ENCODE peak calls at places on chromosome 15, in eight cellular contexts. K, T, Z, A, O, J, M and G are unnamed samples.

GRCh38 chr15:65099336-65099735 is 15.7 kb downstream of the UBAP1L start:
- DNase-seq in K (no peak), T (no peak), Z (no peak), A (no peak), O (no peak), J (no peak), M (peak), G (no peak)

GRCh38 chr15:31433574-31433973 is 106.9 kb downstream of the KLF13 start:
- DNase-seq in K (no peak), T (no peak), Z (no peak), A (no peak), O (no peak), J (no peak), M (no peak), G (no peak)

GRCh38 chr15:61084944-61085367 is 144.1 kb downstream of the RORA start:
- DNase-seq in K (no peak), T (no peak), Z (no peak), A (peak), O (peak), J (peak), M (no peak), G (no peak)

GRCh38 chr15:82108489-82109078 is 62.8 kb upstream of the MEX3B start:
- DNase-seq in K (no peak), T (peak), Z (no peak), A (peak), O (peak), J (peak), M (no peak), G (no peak)

GRCh38 chr15:27899583-27900295 is 199.4 kb downstream of the OCA2 start:
- DNase-seq in K (no peak), T (no peak), Z (no peak), A (no peak), O (no peak), J (no peak), M (no peak), G (no peak)

GRCh38 chr15:37059051-37059450 is 41.3 kb downstream of the MEIS2 start:
- DNase-seq in K (no peak), T (no peak), Z (no peak), A (no peak), O (no peak), J (no peak), M (no peak), G (no peak)

GRCh38 chr15:51181905-51182304 is 87.2 kb upstream of the TNFAIP8L3 start:
- DNase-seq in K (no peak), T (no peak), Z (no peak), A (no peak), O (no peak), J (no peak), M (no peak), G (no peak)

GRCh38 chr15:89379818-89380217 is 45.2 kb upstream of the POLG start:
- DNase-seq in K (no peak), T (no peak), Z (no peak), A (no peak), O (no peak), J (no peak), M (peak), G (no peak)

GRCh38 chr15:39381517-39381916 is 199.4 kb upstream of the THBS1 start:
- DNase-seq in K (no peak), T (no peak), Z (no peak), A (no peak), O (no peak), J (no peak), M (no peak), G (peak)

GRCh38 chr15:65056868-65057548 is 10.8 kb downstream of the RASL12 start:
- DNase-seq in K (peak), T (no peak), Z (no peak), A (no peak), O (no peak), J (peak), M (no peak), G (no peak)

GRCh38 chr15:77097317-77097721 is 26.4 kb upstream of the TSPAN3 start:
- DNase-seq in K (no peak), T (no peak), Z (no peak), A (peak), O (no peak), J (no peak), M (no peak), G (no peak)

GRCh38 chr15:23854535-23855252 is 167.6 kb upstream of the NDN start:
- DNase-seq in K (no peak), T (no peak), Z (no peak), A (no peak), O (no peak), J (no peak), M (no peak), G (no peak)

GRCh38 chr15:99976000-99976399 is 242.8 kb upstream of the LYSMD4 start:
- DNase-seq in K (no peak), T (no peak), Z (no peak), A (no peak), O (no peak), J (no peak), M (no peak), G (no peak)

GRCh38 chr15:64459382-64459781 is 996 bp upstream of the ZNF609 start:
- DNase-seq in K (no peak), T (no peak), Z (no peak), A (no peak), O (no peak), J (no peak), M (no peak), G (no peak)

GRCh38 chr15:61256231-61256630 is 27.1 kb upstream of the RORA start:
- DNase-seq in K (no peak), T (no peak), Z (no peak), A (no peak), O (no peak), J (no peak), M (no peak), G (no peak)

GRCh38 chr15:100114526-100114925 is 227.2 kb downstream of the ADAMTS17 start:
- DNase-seq in K (no peak), T (peak), Z (no peak), A (no peak), O (no peak), J (no peak), M (no peak), G (no peak)

GRCh38 chr15:71538922-71539321 is 271.4 kb upstream of the NR2E3 start:
- DNase-seq in K (no peak), T (no peak), Z (no peak), A (no peak), O (no peak), J (no peak), M (no peak), G (no peak)

GRCh38 chr15:100642950-100643338 is 40.6 kb downstream of the ASB7 start:
- DNase-seq in K (no peak), T (no peak), Z (no peak), A (no peak), O (no peak), J (no peak), M (no peak), G (no peak)

GRCh38 chr15:74995779-74996765 is 709 bp downstream of the SCAMP5 start:
- DNase-seq in K (no peak), T (no peak), Z (no peak), A (no peak), O (no peak), J (peak), M (no peak), G (no peak)

GRCh38 chr15:75782926-75783325 is 60.3 kb upstream of the UBE2Q2 start:
- DNase-seq in K (no peak), T (no peak), Z (no peak), A (no peak), O (no peak), J (no peak), M (peak), G (no peak)

GRCh38 chr15:83094592-83094991 is 12.9 kb upstream of the TM6SF1 start:
- DNase-seq in K (no peak), T (no peak), Z (no peak), A (no peak), O (no peak), J (no peak), M (no peak), G (no peak)

GRCh38 chr15:93983501-93983900 is 247.9 kb upstream of the MCTP2 start:
- DNase-seq in K (no peak), T (no peak), Z (no peak), A (no peak), O (no peak), J (no peak), M (no peak), G (no peak)

GRCh38 chr15:75821946-75822345 is 21.3 kb upstream of the UBE2Q2 start:
- DNase-seq in K (no peak), T (no peak), Z (no peak), A (no peak), O (no peak), J (no peak), M (no peak), G (no peak)

DNA sequence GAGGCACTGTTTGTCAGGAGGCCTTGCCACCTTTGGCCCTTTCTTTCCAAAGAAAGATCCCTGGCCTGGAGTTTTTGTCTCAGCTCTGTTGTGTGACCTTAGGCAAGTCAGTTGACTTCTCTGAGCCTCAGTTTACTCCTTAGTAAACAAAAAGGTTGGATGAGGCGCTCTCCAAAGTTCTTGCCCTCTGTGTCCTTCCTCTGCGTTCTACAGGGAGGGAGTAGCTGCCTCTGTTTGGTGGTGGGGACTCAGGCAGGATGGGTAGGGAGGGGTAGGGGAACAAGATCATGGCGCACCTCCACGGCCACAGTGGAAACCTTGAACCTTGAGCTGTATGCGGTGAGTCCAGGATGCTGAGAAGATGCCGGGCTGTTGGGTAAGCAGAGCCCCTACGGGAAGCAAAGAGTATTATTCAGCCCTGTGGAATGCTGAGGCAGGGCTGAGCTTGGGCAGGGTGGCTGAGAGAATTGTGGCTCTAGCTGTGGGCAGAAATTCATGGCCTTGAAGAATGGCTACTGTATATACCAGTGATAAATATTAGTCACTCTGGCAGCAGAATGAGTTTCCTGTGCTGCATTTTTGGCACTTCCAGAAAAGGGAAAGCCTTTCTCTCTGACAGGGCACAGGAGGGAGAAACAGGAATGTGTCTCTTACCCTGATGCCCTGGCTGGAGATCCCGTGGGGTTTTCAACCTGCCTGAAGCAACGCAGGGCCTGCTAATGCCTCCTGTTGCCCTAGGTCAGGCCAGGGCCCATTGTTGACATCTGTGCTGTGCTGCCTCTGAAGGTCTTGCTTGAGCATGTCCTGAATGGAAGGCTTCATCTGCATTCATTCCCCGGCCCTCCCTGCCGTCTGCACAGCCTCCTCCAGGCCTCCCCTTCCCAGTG is 39.9 kb downstream of the SMAD3 start:
- DNase-seq in K (peak), T (peak), Z (peak), A (no peak), O (peak), J (peak), M (peak), G (no peak)
- TF ChIP-seq CTCF in K (peak), T (peak), Z (no peak), A (no peak), O (peak), J (no peak), M (peak), G (no peak)

DNA sequence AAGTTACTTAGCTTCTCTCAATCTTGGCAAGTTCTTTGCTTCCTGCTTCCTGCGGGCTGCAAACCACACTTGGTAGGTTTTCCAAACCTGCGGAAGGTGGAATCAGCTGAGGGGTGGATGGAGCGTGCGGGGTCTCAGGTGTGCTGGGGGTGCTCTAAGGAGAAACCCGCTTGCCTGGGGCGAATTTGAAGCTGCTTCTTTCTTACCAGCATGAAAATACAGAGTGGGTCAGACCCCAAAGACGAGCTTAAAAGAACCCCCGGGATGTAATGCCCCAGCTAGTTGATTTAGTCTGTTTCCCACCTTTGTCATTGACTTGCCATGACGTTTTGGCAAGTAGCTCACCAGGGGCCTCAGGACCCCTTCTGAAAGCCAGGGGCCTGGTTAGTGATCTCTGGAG is 28.8 kb upstream of the CORO2B start:
- DNase-seq in K (no peak), T (no peak), Z (no peak), A (no peak), O (peak), J (no peak), M (no peak), G (no peak)
- TF ChIP-seq CTCF in K (no peak), T (no peak), Z (no peak), A (no peak), O (no peak), J (no peak), M (no peak), G (no peak)

DNA sequence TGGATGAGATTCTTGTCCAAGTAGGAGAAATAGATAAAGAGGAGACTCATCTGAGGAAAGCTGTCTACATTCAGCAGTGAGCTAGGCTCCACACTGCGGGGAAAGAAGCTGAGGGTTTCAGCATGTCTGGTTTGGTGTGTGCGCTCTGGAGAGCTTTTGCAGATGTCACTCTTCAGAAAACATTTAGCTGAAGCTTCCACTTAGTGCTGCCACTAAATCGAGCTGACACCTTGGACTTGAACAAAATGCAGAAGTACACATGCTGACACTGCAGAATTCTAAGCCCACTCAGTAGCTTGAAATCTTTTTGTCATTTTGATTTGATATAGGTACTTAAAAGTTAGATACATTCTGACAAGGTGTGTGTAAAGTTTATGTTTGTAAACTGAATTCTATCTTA is 32.3 kb upstream of the CRTC3 start:
- DNase-seq in K (no peak), T (no peak), Z (no peak), A (peak), O (no peak), J (no peak), M (no peak), G (no peak)
- TF ChIP-seq CTCF in K (no peak), T (no peak), Z (no peak), A (no peak), O (no peak), J (no peak), M (no peak), G (no peak)

GRCh38 chr15:43826029-43826507 is 734 bp upstream of the WDR76 start:
- DNase-seq in K (no peak), T (no peak), Z (no peak), A (no peak), O (no peak), J (no peak), M (no peak), G (no peak)

GRCh38 chr15:43824302-43825246 is at the start of gene MFAP1:
- DNase-seq in K (peak), T (peak), Z (peak), A (peak), O (peak), J (peak), M (peak), G (peak)

GRCh38 chr15:43828061-43828657 is 1.4 kb downstream of the WDR76 start:
- DNase-seq in K (no peak), T (no peak), Z (no peak), A (peak), O (no peak), J (no peak), M (no peak), G (no peak)
- TF ChIP-seq CTCF in K (no peak), T (no peak), Z (no peak), A (no peak), O (no peak), J (no peak), M (no peak), G (no peak)

DNA sequence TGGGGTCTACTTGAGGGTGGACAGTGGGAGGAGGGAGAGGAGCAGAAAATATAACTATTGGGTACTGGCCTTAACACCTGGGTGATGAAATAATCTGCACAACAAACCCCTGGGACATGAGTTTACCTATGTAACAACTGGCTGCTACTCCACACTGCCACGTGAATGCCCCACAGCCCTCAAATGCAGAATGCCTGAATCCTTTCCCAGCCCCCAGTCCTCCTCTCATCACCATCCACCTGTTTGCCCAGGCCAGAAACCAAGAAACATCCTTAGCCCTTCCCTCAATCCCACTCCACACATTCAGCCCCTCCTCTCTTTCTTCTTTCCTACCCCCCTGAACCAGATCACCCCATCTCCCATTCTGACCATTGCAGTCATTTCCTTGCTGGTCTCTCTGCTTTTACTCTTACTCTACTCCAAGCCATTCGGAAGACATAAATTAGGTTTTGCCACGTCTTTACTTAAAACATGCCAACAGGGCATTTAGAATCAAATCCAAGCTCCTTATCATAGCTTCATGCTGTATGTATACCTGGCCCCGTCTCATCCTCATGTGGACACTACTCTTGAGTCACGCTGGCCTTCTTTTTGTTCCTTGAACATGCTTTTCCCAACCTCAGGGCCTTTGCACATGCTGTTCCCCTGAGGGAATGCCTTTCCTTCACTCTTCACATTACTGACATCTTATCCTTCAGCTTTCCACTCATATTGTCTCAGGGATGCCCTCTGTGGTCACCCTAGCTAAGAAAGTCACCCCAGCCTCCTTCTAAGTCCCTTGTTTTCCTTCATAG is 137.5 kb upstream of the ABHD17C start:
- DNase-seq in K (no peak), T (no peak), Z (no peak), A (no peak), O (no peak), J (no peak), M (no peak), G (no peak)
- TF ChIP-seq CTCF in K (no peak), T (no peak), Z (no peak), A (no peak), O (no peak), J (no peak), M (no peak), G (no peak)

GRCh38 chr15:92385096-92385495 is 8.6 kb upstream of the ST8SIA2 start:
- DNase-seq in K (no peak), T (no peak), Z (no peak), A (no peak), O (no peak), J (no peak), M (no peak), G (no peak)

GRCh38 chr15:92384391-92384790 is 9.3 kb upstream of the ST8SIA2 start:
- DNase-seq in K (no peak), T (no peak), Z (no peak), A (no peak), O (no peak), J (no peak), M (no peak), G (no peak)

GRCh38 chr15:92383528-92384326 is 10.0 kb upstream of the ST8SIA2 start:
- DNase-seq in K (no peak), T (no peak), Z (no peak), A (peak), O (no peak), J (peak), M (no peak), G (no peak)
- TF ChIP-seq CTCF in K (peak), T (no peak), Z (peak), A (peak), O (no peak), J (peak), M (peak), G (peak)

GRCh38 chr15:59622289-59622688 is 10.7 kb downstream of the GCNT3 start:
- DNase-seq in K (no peak), T (no peak), Z (peak), A (peak), O (no peak), J (peak), M (peak), G (no peak)
- TF ChIP-seq CTCF in K (peak), T (no peak), Z (peak), A (peak), O (no peak), J (peak), M (peak), G (no peak)

GRCh38 chr15:62691008-62691407 is 351.5 kb upstream of the TPM1 start:
- DNase-seq in K (no peak), T (no peak), Z (no peak), A (no peak), O (no peak), J (no peak), M (no peak), G (no peak)
- TF ChIP-seq CTCF in K (no peak), T (no peak), Z (no peak), A (no peak), O (peak), J (no peak), M (peak), G (peak)